ENCODE peak calls at places on chromosomes 13 and 19, in nine cellular contexts. One of them, this sample, is unnamed. For H3K9me2, the result is how much of the 10 kb centered on the place peaks cover.

GRCh38 chr13:51646041-51646670 is 61.9 kb downstream of the WDFY2 start:
- DNase-seq in PC-9: no peak
- DNase-seq in GM23338: peak
- DNase-seq in MM.1S: no peak
- DNase-seq in OCI-LY7: no peak
- DNase-seq in PC-3: no peak
- DNase-seq in HCT116: no peak
- DNase-seq in SK-N-SH: no peak
- DNase-seq in hepatocyte: no peak
- DNase-seq in this sample: no peak

GRCh38 chr19:1019980-1020867 is 699 bp downstream of the TMEM259 start:
- DNase-seq in OCI-LY7: peak
- DNase-seq in PC-3: no peak
- DNase-seq in HCT116: no peak
- DNase-seq in PC-9: no peak
- DNase-seq in GM23338: peak
- DNase-seq in SK-N-SH: no peak
- DNase-seq in MM.1S: peak
- DNase-seq in hepatocyte: no peak
- DNase-seq in this sample: no peak

GRCh38 chr13:114035583-114036501 is 62.0 kb upstream of the C13orf46 start:
- DNase-seq in MM.1S: no peak
- DNase-seq in GM23338: no peak
- DNase-seq in SK-N-SH: no peak
- DNase-seq in OCI-LY7: no peak
- DNase-seq in PC-3: no peak
- DNase-seq in HCT116: no peak
- DNase-seq in PC-9: no peak
- DNase-seq in hepatocyte: peak
- DNase-seq in this sample: peak

GRCh38 chr19:17184381-17184841 is 30.7 kb upstream of the USE1 start:
- DNase-seq in OCI-LY7: peak
- DNase-seq in PC-9: no peak
- DNase-seq in MM.1S: no peak
- DNase-seq in GM23338: no peak
- DNase-seq in HCT116: no peak
- DNase-seq in PC-3: no peak
- DNase-seq in SK-N-SH: no peak
- DNase-seq in hepatocyte: no peak
- DNase-seq in this sample: no peak

GRCh38 chr13:74040200-74040599 is 94.0 kb downstream of the KLF12 start:
- DNase-seq in MM.1S: peak
- DNase-seq in HCT116: peak
- DNase-seq in PC-3: peak
- DNase-seq in PC-9: peak
- DNase-seq in SK-N-SH: peak
- DNase-seq in GM23338: peak
- DNase-seq in OCI-LY7: peak
- DNase-seq in hepatocyte: peak
- DNase-seq in this sample: peak

GRCh38 chr13:37226966-37227365 is 121.5 kb upstream of the CSNK1A1L start:
- DNase-seq in MM.1S: no peak
- DNase-seq in HCT116: no peak
- DNase-seq in GM23338: no peak
- DNase-seq in hepatocyte: no peak
- DNase-seq in PC-3: peak
- DNase-seq in SK-N-SH: no peak
- DNase-seq in PC-9: no peak
- DNase-seq in OCI-LY7: no peak
- DNase-seq in this sample: peak

GRCh38 chr13:100728201-100728600 is 53.6 kb upstream of the TMTC4 start:
- DNase-seq in PC-9: no peak
- DNase-seq in SK-N-SH: no peak
- DNase-seq in OCI-LY7: no peak
- DNase-seq in GM23338: no peak
- DNase-seq in PC-3: no peak
- DNase-seq in MM.1S: no peak
- DNase-seq in HCT116: no peak
- DNase-seq in hepatocyte: no peak
- DNase-seq in this sample: no peak

GRCh38 chr13:113856716-113857065 is 7.2 kb downstream of the GAS6 start:
- DNase-seq in PC-3: peak
- DNase-seq in MM.1S: no peak
- DNase-seq in HCT116: no peak
- DNase-seq in OCI-LY7: no peak
- DNase-seq in GM23338: no peak
- DNase-seq in hepatocyte: no peak
- DNase-seq in PC-9: peak
- DNase-seq in SK-N-SH: no peak
- DNase-seq in this sample: peak

GRCh38 chr13:66312312-66313087 is 917.6 kb downstream of the PCDH9 start:
- DNase-seq in PC-3: peak
- DNase-seq in PC-9: peak
- DNase-seq in HCT116: no peak
- DNase-seq in hepatocyte: peak
- DNase-seq in MM.1S: no peak
- DNase-seq in OCI-LY7: no peak
- DNase-seq in GM23338: no peak
- DNase-seq in SK-N-SH: no peak
- DNase-seq in this sample: no peak

GRCh38 chr19:50050406-50051223 is 24.8 kb downstream of the ZNF473 start:
- DNase-seq in GM23338: peak
- DNase-seq in MM.1S: no peak
- DNase-seq in SK-N-SH: peak
- DNase-seq in hepatocyte: peak
- DNase-seq in HCT116: no peak
- DNase-seq in PC-9: no peak
- DNase-seq in PC-3: peak
- DNase-seq in OCI-LY7: peak
- DNase-seq in this sample: peak

GRCh38 chr19:50214699-50215543 is 11.5 kb downstream of the MYH14 start:
- DNase-seq in hepatocyte: peak
- DNase-seq in MM.1S: no peak
- DNase-seq in GM23338: peak
- DNase-seq in PC-9: peak
- DNase-seq in PC-3: peak
- DNase-seq in HCT116: peak
- DNase-seq in OCI-LY7: no peak
- DNase-seq in SK-N-SH: no peak
- DNase-seq in this sample: no peak

GRCh38 chr13:113138792-113139551 is 16.4 kb downstream of the F10 start:
- DNase-seq in PC-3: no peak
- DNase-seq in GM23338: no peak
- DNase-seq in SK-N-SH: no peak
- DNase-seq in HCT116: no peak
- DNase-seq in OCI-LY7: no peak
- DNase-seq in MM.1S: peak
- DNase-seq in hepatocyte: peak
- DNase-seq in PC-9: no peak
- DNase-seq in this sample: no peak

GRCh38 chr13:113785051-113786010 is 26.3 kb downstream of the TMEM255B start:
- DNase-seq in PC-3: peak
- DNase-seq in GM23338: no peak
- DNase-seq in SK-N-SH: no peak
- DNase-seq in hepatocyte: no peak
- DNase-seq in MM.1S: peak
- DNase-seq in OCI-LY7: no peak
- DNase-seq in PC-9: peak
- DNase-seq in HCT116: peak
- DNase-seq in this sample: peak

GRCh38 chr13:79724348-79725103 is 243.6 kb downstream of the NDFIP2 start:
- DNase-seq in OCI-LY7: no peak
- DNase-seq in hepatocyte: peak
- DNase-seq in PC-9: peak
- DNase-seq in HCT116: no peak
- DNase-seq in MM.1S: no peak
- DNase-seq in SK-N-SH: no peak
- DNase-seq in GM23338: no peak
- DNase-seq in PC-3: peak
- DNase-seq in this sample: no peak

GRCh38 chr13:25463496-25463895 is 91.7 kb downstream of the ATP8A2 start:
- DNase-seq in GM23338: no peak
- DNase-seq in HCT116: no peak
- DNase-seq in hepatocyte: no peak
- DNase-seq in PC-3: peak
- DNase-seq in MM.1S: no peak
- DNase-seq in SK-N-SH: no peak
- DNase-seq in OCI-LY7: no peak
- DNase-seq in PC-9: no peak
- DNase-seq in this sample: peak

DNA sequence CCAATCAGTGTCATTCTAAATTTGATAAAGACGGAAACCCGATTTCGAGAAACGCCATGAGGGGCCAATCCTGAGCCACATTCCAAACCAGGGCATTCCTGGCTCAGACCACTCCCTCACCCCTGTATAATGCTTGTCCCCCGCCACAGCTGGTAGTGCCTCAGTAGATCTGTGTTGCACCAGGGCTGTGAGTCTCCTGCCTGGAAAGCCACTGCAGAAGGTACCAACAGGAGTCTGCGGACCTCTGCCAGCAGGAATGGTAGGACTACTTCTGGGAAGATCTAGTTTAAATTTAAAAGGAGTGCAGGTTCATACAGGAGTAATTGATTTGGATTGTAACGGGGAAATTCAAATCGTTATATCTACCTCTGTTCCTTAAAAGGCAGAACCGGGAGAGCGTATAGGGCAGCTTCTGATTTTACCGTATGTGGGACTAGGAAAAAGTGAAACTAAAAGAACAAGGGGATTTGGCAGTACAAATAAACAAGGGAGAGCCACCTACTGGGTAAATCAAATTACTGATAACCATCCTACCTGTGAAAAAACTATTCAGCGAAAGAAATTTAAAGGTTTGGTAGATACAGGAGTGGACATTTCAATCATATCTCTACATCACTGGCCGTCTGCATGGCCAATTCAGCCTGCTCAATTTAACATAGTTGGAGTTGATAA is 20.8 kb upstream of the ZNF266 start:
- DNase-seq in OCI-LY7: no peak
- DNase-seq in GM23338: no peak
- DNase-seq in hepatocyte: no peak
- DNase-seq in SK-N-SH: no peak
- DNase-seq in PC-3: no peak
- DNase-seq in PC-9: no peak
- DNase-seq in MM.1S: peak
- DNase-seq in HCT116: no peak
- DNase-seq in this sample: no peak
- H3K4me3 ChIP-seq in OCI-LY7: no peak
- H3K4me3 ChIP-seq in GM23338: no peak
- H3K4me3 ChIP-seq in hepatocyte: no peak
- H3K4me3 ChIP-seq in SK-N-SH: peak
- H3K4me3 ChIP-seq in PC-3: no peak
- H3K4me3 ChIP-seq in PC-9: peak
- H3K4me3 ChIP-seq in MM.1S: peak
- H3K4me3 ChIP-seq in HCT116: no peak
- H3K4me3 ChIP-seq in this sample: no peak

GRCh38 chr13:21074601-21075302 is 13.4 kb upstream of the LATS2 start:
- DNase-seq in HCT116: no peak
- DNase-seq in SK-N-SH: no peak
- DNase-seq in hepatocyte: no peak
- DNase-seq in OCI-LY7: no peak
- DNase-seq in PC-9: no peak
- DNase-seq in PC-3: no peak
- DNase-seq in MM.1S: no peak
- DNase-seq in GM23338: no peak
- DNase-seq in this sample: peak
- H3K9me2 ChIP-seq in HCT116: under half
- H3K9me2 ChIP-seq in SK-N-SH: under half
- H3K9me2 ChIP-seq in hepatocyte: under half
- H3K9me2 ChIP-seq in OCI-LY7: under half
- H3K9me2 ChIP-seq in PC-9: under half
- H3K9me2 ChIP-seq in PC-3: under half
- H3K9me2 ChIP-seq in MM.1S: under half
- H3K9me2 ChIP-seq in GM23338: under half
- H3K9me2 ChIP-seq in this sample: under half

DNA sequence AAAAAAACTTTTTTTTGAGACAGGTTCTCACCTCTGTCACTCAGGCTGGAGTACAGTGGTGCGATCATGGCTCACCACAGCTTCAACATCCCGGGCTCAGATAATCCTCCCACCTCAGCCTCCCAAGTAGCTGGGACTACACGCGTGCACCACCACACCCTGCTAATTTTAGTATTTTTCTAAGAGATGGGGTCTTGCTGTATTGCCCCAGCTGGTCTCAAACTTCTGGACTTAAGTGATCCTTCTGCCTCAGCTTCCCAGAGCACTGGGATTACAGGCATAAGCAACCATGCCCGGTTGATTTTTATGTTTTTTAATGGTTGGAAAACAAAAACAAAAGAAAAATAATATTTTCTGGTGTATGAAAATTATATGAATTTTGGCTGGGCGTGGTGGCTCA is 9.2 kb upstream of the ACP7 start:
- DNase-seq in MM.1S: no peak
- DNase-seq in hepatocyte: no peak
- DNase-seq in PC-3: no peak
- DNase-seq in PC-9: no peak
- DNase-seq in HCT116: no peak
- DNase-seq in OCI-LY7: no peak
- DNase-seq in SK-N-SH: no peak
- DNase-seq in GM23338: no peak
- DNase-seq in this sample: no peak
- H2AFZ ChIP-seq in MM.1S: no peak
- H2AFZ ChIP-seq in hepatocyte: no peak
- H2AFZ ChIP-seq in PC-3: no peak
- H2AFZ ChIP-seq in PC-9: no peak
- H2AFZ ChIP-seq in HCT116: no peak
- H2AFZ ChIP-seq in OCI-LY7: no peak
- H2AFZ ChIP-seq in SK-N-SH: no peak
- H2AFZ ChIP-seq in GM23338: no peak
- H2AFZ ChIP-seq in this sample: no peak

DNA sequence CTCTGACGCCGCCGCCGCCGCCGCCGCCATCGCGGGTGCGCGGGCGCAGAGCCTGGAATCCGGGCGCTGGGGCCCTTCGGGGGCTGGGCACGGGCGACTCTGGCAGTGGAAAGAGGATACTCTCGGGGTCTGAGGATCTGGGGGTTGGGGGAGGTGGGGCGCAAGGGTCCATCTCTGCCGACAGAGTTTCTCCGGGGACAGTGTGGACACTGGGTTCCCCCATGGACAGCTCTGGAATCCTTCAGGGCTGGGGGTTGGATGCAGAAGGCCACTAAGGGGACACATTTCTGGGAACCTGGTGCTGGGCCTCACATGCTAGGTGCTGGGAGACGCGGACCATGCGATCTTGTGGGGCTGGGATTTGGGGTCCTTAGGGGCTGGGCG is 2.3 kb downstream of the TGFBR3L start:
- DNase-seq in MM.1S: no peak
- DNase-seq in PC-3: no peak
- DNase-seq in OCI-LY7: no peak
- DNase-seq in PC-9: no peak
- DNase-seq in GM23338: peak
- DNase-seq in SK-N-SH: no peak
- DNase-seq in HCT116: no peak
- DNase-seq in hepatocyte: no peak
- DNase-seq in this sample: no peak
- H3K4me3 ChIP-seq in MM.1S: peak
- H3K4me3 ChIP-seq in PC-3: peak
- H3K4me3 ChIP-seq in OCI-LY7: no peak
- H3K4me3 ChIP-seq in PC-9: peak
- H3K4me3 ChIP-seq in GM23338: peak
- H3K4me3 ChIP-seq in SK-N-SH: peak
- H3K4me3 ChIP-seq in HCT116: peak
- H3K4me3 ChIP-seq in hepatocyte: peak
- H3K4me3 ChIP-seq in this sample: peak

This sample was measured in GM23248.